ENCODE peak calls at places on chromosomes 13 and 19, in nine cellular contexts. G is stimulated activated CD4-positive, alpha-beta T cell treated with anti-CD3 and anti-CD28 coated beads, Interleukin-4, amount 100 ng/mL, for 1 hour; M is activated CD8-positive, alpha-beta memory T cell treated with anti-CD3 and anti-CD28 coated beads, Interleukin-2, amount 50 U/mL, for 4 hours; D is esophagus muscularis mucosa; P is posterior cingulate gyrus; Q is NCI-H1092; N is left lung; X is mucosa of gallbladder; T is anterior cingulate cortex. A is an unnamed sample.

GRCh38 chr19:7789447-7789846 is 26.4 kb downstream of the CLEC4M start:
- DNase-seq in G (peak; percentile 51), M (peak; percentile 30), D (no peak), P (no peak), Q (no peak), N (no peak), X (no peak), T (no peak), A (no peak)

GRCh38 chr13:30364876-30365275 is 57.4 kb upstream of the UBE2L5 start:
- DNase-seq in G (no peak), M (no peak), D (no peak), P (no peak), Q (no peak), N (no peak), X (no peak), T (no peak), A (no peak)

GRCh38 chr13:110237895-110238294 is 69.1 kb downstream of the COL4A1 start:
- DNase-seq in G (no peak), M (no peak), D (no peak), P (no peak), Q (no peak), N (no peak), X (no peak), T (no peak), A (no peak)

GRCh38 chr13:44918323-44919102 is 70.8 kb downstream of the NUFIP1 start:
- DNase-seq in G (peak; percentile 76), M (peak; percentile 72), D (peak; percentile 98), P (peak; percentile 97), Q (peak; percentile 73), N (peak; percentile 93), X (peak; percentile 89), T (peak; percentile 88), A (peak; percentile 87)

GRCh38 chr19:50980203-50980602 is 3.5 kb downstream of the KLK7 start:
- DNase-seq in G (no peak), M (no peak), D (no peak), P (no peak), Q (no peak), N (no peak), X (no peak), T (no peak), A (no peak)

GRCh38 chr19:55647732-55648656 is at the start of gene CCDC106:
- DNase-seq in G (peak; percentile 53), M (peak; percentile 73), D (no peak), P (peak; percentile 97), Q (peak; percentile 64), N (no peak), X (no peak), T (peak; percentile 67), A (peak; percentile 36)

GRCh38 chr19:18107235-18108083 is 9.9 kb downstream of the MAST3 start:
- DNase-seq in G (no peak), M (no peak), D (no peak), P (peak; percentile 53), Q (no peak), N (no peak), X (no peak), T (no peak), A (no peak)

GRCh38 chr19:33226550-33227241 is 1.0 kb upstream of the SLC7A10 start:
- DNase-seq in G (peak; percentile 23), M (no peak), D (no peak), P (no peak), Q (no peak), N (peak; percentile 68), X (no peak), T (peak; percentile 28), A (no peak)

GRCh38 chr13:37225414-37226047 is 120.1 kb upstream of the CSNK1A1L start:
- DNase-seq in G (no peak), M (no peak), D (no peak), P (no peak), Q (no peak), N (no peak), X (no peak), T (no peak), A (peak; percentile 18)

GRCh38 chr13:108860418-108860817 is 231.0 kb downstream of the MYO16 start:
- DNase-seq in G (no peak), M (no peak), D (no peak), P (no peak), Q (no peak), N (no peak), X (no peak), T (no peak), A (no peak)

GRCh38 chr13:110216403-110217041 is 90.4 kb downstream of the COL4A1 start:
- DNase-seq in G (no peak), M (no peak), D (no peak), P (no peak), Q (no peak), N (no peak), X (no peak), T (no peak), A (no peak)

GRCh38 chr13:47846886-47847285 is 154.2 kb downstream of the SUCLA2 start:
- DNase-seq in G (no peak), M (no peak), D (no peak), P (no peak), Q (no peak), N (no peak), X (no peak), T (no peak), A (no peak)

GRCh38 chr19:11684987-11685675 is 53.6 kb downstream of the ZNF823 start:
- DNase-seq in G (no peak), M (no peak), D (no peak), P (no peak), Q (no peak), N (no peak), X (no peak), T (no peak), A (no peak)

GRCh38 chr19:3459322-3459881 is 20.9 kb downstream of the SMIM24 start:
- DNase-seq in G (no peak), M (no peak), D (peak; percentile 97), P (peak; percentile 91), Q (no peak), N (peak; percentile 91), X (peak; percentile 89), T (peak; percentile 70), A (peak; percentile 66)

GRCh38 chr13:49914947-49915346 is 21.2 kb downstream of the SPRYD7 start:
- DNase-seq in G (no peak), M (no peak), D (no peak), P (no peak), Q (no peak), N (no peak), X (no peak), T (no peak), A (no peak)

GRCh38 chr19:6654347-6655310 is 15.3 kb downstream of the TNFSF14 start:
- DNase-seq in G (peak; percentile 63), M (no peak), D (no peak), P (no peak), Q (no peak), N (no peak), X (no peak), T (no peak), A (no peak)

GRCh38 chr13:30418886-30419459 is 3.3 kb upstream of the UBE2L5 start:
- DNase-seq in G (no peak), M (no peak), D (no peak), P (no peak), Q (no peak), N (no peak), X (no peak), T (no peak), A (no peak)

GRCh38 chr13:97133955-97134354 is 88.2 kb upstream of the MBNL2 start:
- DNase-seq in G (no peak), M (no peak), D (no peak), P (no peak), Q (no peak), N (no peak), X (peak; percentile 59), T (no peak), A (no peak)

GRCh38 chr13:30293995-30294394 is 13.4 kb downstream of the KATNAL1 start:
- DNase-seq in G (no peak), M (no peak), D (no peak), P (no peak), Q (no peak), N (no peak), X (no peak), T (no peak), A (no peak)

GRCh38 chr19:6472713-6473112 is 8.6 kb downstream of the CRB3 start:
- DNase-seq in G (no peak), M (no peak), D (no peak), P (no peak), Q (no peak), N (no peak), X (no peak), T (no peak), A (no peak)

GRCh38 chr19:51971624-51972023 is 15.0 kb downstream of the ZNF350 start:
- DNase-seq in G (no peak), M (no peak), D (no peak), P (no peak), Q (no peak), N (no peak), X (no peak), T (no peak), A (peak; percentile 29)

GRCh38 chr13:48532146-48532472 is 771 bp downstream of the RCBTB2 start:
- DNase-seq in G (no peak), M (no peak), D (peak; percentile 94), P (no peak), Q (no peak), N (peak; percentile 43), X (no peak), T (no peak), A (no peak)

GRCh38 chr19:4598712-4599111 is 39.2 kb upstream of the SEMA6B start:
- DNase-seq in G (no peak), M (no peak), D (no peak), P (no peak), Q (no peak), N (no peak), X (no peak), T (no peak), A (no peak)

GRCh38 chr13:80037505-80037888 is 303.4 kb downstream of the SPRY2 start:
- DNase-seq in G (no peak), M (no peak), D (no peak), P (peak; percentile 88), Q (no peak), N (no peak), X (no peak), T (no peak), A (peak; percentile 91)

GRCh38 chr19:11096210-11096841 is 7.1 kb downstream of the LDLR start:
- DNase-seq in G (peak; percentile 46), M (no peak), D (no peak), P (no peak), Q (no peak), N (peak; percentile 61), X (peak; percentile 44), T (peak; percentile 32), A (peak; percentile 16)

GRCh38 chr19:13008926-13009787 is 13.9 kb downstream of the NFIX start:
- DNase-seq in G (no peak), M (no peak), D (no peak), P (no peak), Q (no peak), N (peak; percentile 66), X (no peak), T (no peak), A (no peak)

GRCh38 chr13:109914111-109914510 is 127.7 kb upstream of the IRS2 start:
- DNase-seq in G (no peak), M (no peak), D (no peak), P (no peak), Q (no peak), N (no peak), X (no peak), T (no peak), A (no peak)

GRCh38 chr19:45154064-45154827 is 6.5 kb downstream of the NKPD1 start:
- DNase-seq in G (no peak), M (no peak), D (no peak), P (no peak), Q (no peak), N (no peak), X (peak; percentile 58), T (no peak), A (peak; percentile 97)

GRCh38 chr19:51064534-51065220 is at the start of gene KLK13:
- DNase-seq in G (no peak), M (no peak), D (no peak), P (peak; percentile 61), Q (no peak), N (no peak), X (peak; percentile 16), T (no peak), A (peak; percentile 20)

GRCh38 chr13:85896516-85897450 is 97.6 kb upstream of the SLITRK6 start:
- DNase-seq in G (no peak), M (no peak), D (no peak), P (peak; percentile 47), Q (no peak), N (no peak), X (no peak), T (no peak), A (no peak)

GRCh38 chr13:32947886-32948285 is 68.3 kb upstream of the KL start:
- DNase-seq in G (no peak), M (no peak), D (no peak), P (peak; percentile 82), Q (peak; percentile 25), N (no peak), X (no peak), T (peak; percentile 17), A (no peak)